ENCODE peak calls at places on chromosome 20, in ten cellular contexts. C is fibroblast of the aortic adventitia, D is astrocyte of the spinal cord, J is GM23338, Z is cardiac muscle cell, A is left ventricle myocardium inferior, P is tibial nerve, E is choroid plexus epithelial cell, Q is body of pancreas, F is heart left ventricle. G is an unnamed sample.

GRCh38 chr20:20668639-20669038 is 43.8 kb downstream of the RALGAPA2 start:
- DNase-seq in C (peak; percentile 13), D (peak; percentile 14), J (no peak), Z (no peak), A (no peak), P (no peak), E (peak; percentile 52), Q (peak; percentile 5), F (no peak), G (no peak)

GRCh38 chr20:38173237-38174156 is 8.4 kb upstream of the TGM2 start:
- DNase-seq in C (peak; percentile 93), D (peak; percentile 87), J (peak; percentile 58), Z (no peak), A (peak; percentile 46), P (no peak), E (peak; percentile 89), Q (peak; percentile 47), F (no peak), G (no peak)

GRCh38 chr20:31652917-31653385 is 15.2 kb downstream of the COX4I2 start:
- DNase-seq in C (peak; percentile 86), D (no peak), J (no peak), Z (no peak), A (no peak), P (no peak), E (peak; percentile 33), Q (no peak), F (no peak), G (no peak)

GRCh38 chr20:50136822-50137599 is 16.5 kb downstream of the PEDS1 start:
- DNase-seq in C (no peak), D (no peak), J (no peak), Z (no peak), A (no peak), P (no peak), E (peak; percentile 47), Q (no peak), F (no peak), G (no peak)

GRCh38 chr20:35503841-35504460 is 25.5 kb downstream of the C20orf173 start:
- DNase-seq in C (peak; percentile 8), D (peak; percentile 77), J (no peak), Z (no peak), A (peak; percentile 38), P (no peak), E (peak; percentile 83), Q (no peak), F (no peak), G (no peak)

GRCh38 chr20:16490696-16491095 is 82.6 kb downstream of the KIF16B start:
- DNase-seq in C (no peak), D (no peak), J (no peak), Z (no peak), A (no peak), P (no peak), E (peak; percentile 6), Q (no peak), F (no peak), G (no peak)

GRCh38 chr20:4563534-4563933 is 158.2 kb upstream of the PRND start:
- DNase-seq in C (peak; percentile 71), D (peak; percentile 71), J (peak; percentile 70), Z (peak; percentile 64), A (no peak), P (no peak), E (peak; percentile 87), Q (peak; percentile 3), F (no peak), G (no peak)

GRCh38 chr20:31719644-31720485 is 2.8 kb downstream of the BCL2L1 start:
- DNase-seq in C (peak; percentile 59), D (no peak), J (peak; percentile 90), Z (no peak), A (no peak), P (no peak), E (peak; percentile 53), Q (no peak), F (no peak), G (no peak)

GRCh38 chr20:16485406-16485805 is 87.8 kb downstream of the KIF16B start:
- DNase-seq in C (no peak), D (no peak), J (no peak), Z (no peak), A (no peak), P (no peak), E (peak; percentile 61), Q (no peak), F (no peak), G (no peak)

GRCh38 chr20:11492391-11492790 is 425.3 kb upstream of the BTBD3 start:
- DNase-seq in C (no peak), D (no peak), J (no peak), Z (no peak), A (no peak), P (no peak), E (no peak), Q (no peak), F (no peak), G (no peak)

GRCh38 chr20:4369798-4370124 is 351.9 kb upstream of the PRND start:
- DNase-seq in C (no peak), D (no peak), J (no peak), Z (no peak), A (no peak), P (no peak), E (no peak), Q (peak; percentile 5), F (no peak), G (no peak)

GRCh38 chr20:35363190-35363589 is 48.6 kb downstream of the UQCC1 start:
- DNase-seq in C (peak; percentile 80), D (no peak), J (no peak), Z (no peak), A (no peak), P (no peak), E (peak; percentile 41), Q (no peak), F (no peak), G (no peak)

DNA sequence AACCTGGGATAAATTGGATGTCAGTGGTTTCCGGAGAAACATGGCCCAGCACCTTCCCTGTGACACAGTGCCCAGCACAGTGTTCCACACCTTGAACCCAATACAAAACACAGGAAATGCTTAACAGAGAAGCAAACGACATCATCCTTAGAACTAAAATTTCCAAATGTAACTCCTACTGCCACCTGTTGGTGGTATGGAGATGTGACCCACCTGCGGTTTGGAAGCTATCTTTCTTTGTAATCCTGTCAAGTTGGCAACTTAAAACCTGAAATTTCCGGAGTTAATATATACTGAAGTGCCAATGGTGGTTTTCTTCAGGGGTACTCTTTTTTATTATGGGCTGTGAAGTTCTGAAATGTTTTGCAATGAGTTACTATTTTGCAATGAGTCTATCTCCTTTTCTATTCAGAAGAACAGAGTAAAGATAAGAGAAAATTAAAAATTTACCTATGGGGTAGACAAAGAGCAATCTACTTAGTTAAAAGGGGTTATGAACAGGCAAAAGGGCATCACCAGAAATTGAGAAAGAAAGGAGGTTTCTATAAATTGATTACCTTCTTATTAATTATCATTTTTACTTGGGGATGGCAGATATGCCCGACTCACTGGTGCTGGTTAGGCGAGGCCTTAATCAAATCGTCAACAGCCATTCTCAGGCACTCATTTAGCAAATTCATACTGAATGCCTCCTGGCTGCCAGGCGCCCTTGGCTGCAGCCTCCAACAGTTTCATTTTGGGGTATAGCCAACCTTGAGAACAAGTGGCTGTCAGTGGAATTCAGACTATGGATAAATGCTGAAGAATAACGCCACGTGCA is 658.6 kb downstream of the PTPRT start:
- DNase-seq in C (peak; percentile 0), D (no peak), J (peak; percentile 13), Z (peak; percentile 36), A (no peak), P (no peak), E (peak; percentile 1), Q (peak; percentile 34), F (no peak), G (no peak)
- TF ChIP-seq CTCF in C (peak; percentile 7), D (peak; percentile 7), J (no peak), Z (peak; percentile 54), A (peak; percentile 77), P (peak; percentile 38), E (peak; percentile 18), Q (peak; percentile 59), F (peak; percentile 72), G (no peak)

GRCh38 chr20:61924858-61925554 is 140.7 kb downstream of the TAF4 start:
- DNase-seq in C (no peak), D (no peak), J (no peak), Z (no peak), A (no peak), P (no peak), E (no peak), Q (no peak), F (peak; percentile 43), G (no peak)

GRCh38 chr20:61922411-61922810 is 143.3 kb downstream of the TAF4 start:
- DNase-seq in C (no peak), D (no peak), J (no peak), Z (no peak), A (no peak), P (no peak), E (no peak), Q (no peak), F (no peak), G (no peak)

GRCh38 chr20:61923371-61924166 is 142.1 kb downstream of the TAF4 start:
- DNase-seq in C (no peak), D (no peak), J (no peak), Z (no peak), A (no peak), P (no peak), E (no peak), Q (no peak), F (peak; percentile 44), G (no peak)

GRCh38 chr20:61924211-61924857 is 141.3 kb downstream of the TAF4 start:
- DNase-seq in C (no peak), D (no peak), J (no peak), Z (no peak), A (no peak), P (no peak), E (no peak), Q (no peak), F (peak; percentile 34), G (no peak)

DNA sequence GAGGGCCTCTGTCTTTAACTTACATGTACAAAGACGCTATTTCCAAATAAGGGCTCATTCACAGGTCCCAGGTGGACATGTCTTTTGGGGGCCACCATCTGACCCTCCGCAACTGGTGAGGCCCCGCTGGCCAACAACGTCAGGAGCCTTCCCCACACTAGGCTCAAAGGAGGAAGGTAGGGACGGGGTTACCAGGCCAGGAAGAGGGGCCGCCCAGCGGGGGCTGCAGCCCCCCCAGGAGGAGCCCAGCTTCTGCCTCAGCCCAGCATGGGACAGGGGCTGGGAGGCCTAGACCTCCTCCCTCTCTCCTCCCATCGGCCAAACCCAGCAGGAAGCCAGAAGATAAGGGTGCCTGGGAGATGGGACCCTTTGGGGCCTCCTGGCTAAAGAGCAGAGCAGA is 142.7 kb downstream of the TAF4 start:
- DNase-seq in C (no peak), D (no peak), J (no peak), Z (no peak), A (no peak), P (no peak), E (no peak), Q (no peak), F (no peak), G (no peak)
- TF ChIP-seq CTCF in C (no peak), D (no peak), J (no peak), Z (no peak), A (no peak), P (no peak), E (no peak), Q (no peak), F (no peak), G (no peak)

GRCh38 chr20:953742-954141 is 37.6 kb upstream of the ANGPT4 start:
- DNase-seq in C (no peak), D (no peak), J (peak; percentile 47), Z (peak; percentile 45), A (no peak), P (no peak), E (peak; percentile 7), Q (no peak), F (no peak), G (no peak)
- TF ChIP-seq CTCF in C (no peak), D (peak; percentile 11), J (peak; percentile 67), Z (peak; percentile 48), A (no peak), P (no peak), E (peak; percentile 49), Q (no peak), F (no peak), G (no peak)

GRCh38 chr20:46057856-46058655 is 29.0 kb downstream of the SLC12A5 start:
- DNase-seq in C (peak; percentile 34), D (peak; percentile 24), J (peak; percentile 93), Z (peak; percentile 45), A (peak; percentile 51), P (no peak), E (peak; percentile 51), Q (peak; percentile 51), F (peak; percentile 82), G (no peak)
- TF ChIP-seq CTCF in C (peak; percentile 48), D (peak; percentile 21), J (peak; percentile 57), Z (peak; percentile 61), A (peak; percentile 44), P (no peak), E (peak; percentile 49), Q (no peak), F (peak; percentile 17), G (no peak)

G was measured in natural killer cell.